ENCODE peak calls at places on chromosomes 4 and X, in seven cellular contexts. G is sigmoid colon, S is upper lobe of left lung, Z is ovary, R is lower leg skin, U is adrenal gland, C is esophagus squamous epithelium. Q is an unnamed sample.

GRCh38 chr4:28228575-28228974 is 1367.9 kb downstream of the STIM2 start:
- DNase-seq in G (no peak), S (no peak), U (no peak), C (no peak), Z (no peak), R (no peak), Q (no peak)

GRCh38 chrX:25013593-25014365 is 2.0 kb downstream of the ARX start:
- DNase-seq in U (no peak), C (no peak), G (no peak), S (no peak), R (no peak), Z (no peak), Q (no peak)

GRCh38 chr4:52248836-52249235 is 197.7 kb downstream of the SPATA18 start:
- DNase-seq in G (no peak), U (no peak), R (no peak), Z (no peak), C (no peak), S (no peak), Q (no peak)

GRCh38 chr4:140090215-140090731 is 63.7 kb downstream of the MAML3 start:
- DNase-seq in G (no peak), C (no peak), S (no peak), R (no peak), Z (no peak), U (no peak), Q (no peak)

GRCh38 chrX:32847921-32848320 is 363.4 kb downstream of the DMD start:
- DNase-seq in G (no peak), R (no peak), Z (no peak), C (no peak), U (no peak), S (no peak), Q (no peak)

GRCh38 chr4:179521937-179522336 is 2079.7 kb upstream of the AGA start:
- DNase-seq in G (no peak), S (no peak), C (no peak), R (no peak), U (no peak), Z (no peak), Q (no peak)

GRCh38 chr4:101366331-101366730 is 19.0 kb upstream of the PPP3CA start:
- DNase-seq in U (no peak), R (no peak), S (no peak), C (no peak), Z (no peak), G (no peak), Q (no peak)

GRCh38 chr4:165784672-165785071 is 88.4 kb upstream of the TLL1 start:
- DNase-seq in U (no peak), R (peak), C (no peak), Z (no peak), S (no peak), G (no peak), Q (no peak)

GRCh38 chrX:20968996-20969395 is 405.2 kb upstream of the CNKSR2 start:
- DNase-seq in S (no peak), C (no peak), G (no peak), Z (no peak), U (no peak), R (no peak), Q (no peak)

GRCh38 chr4:8009710-8010534 is 70.3 kb upstream of the AFAP1 start:
- DNase-seq in R (no peak), U (no peak), S (peak), G (no peak), Z (no peak), C (no peak), Q (no peak)

GRCh38 chr4:125484912-125485311 is 170.2 kb downstream of the FAT4 start:
- DNase-seq in Z (no peak), G (no peak), R (no peak), U (no peak), C (no peak), S (no peak), Q (no peak)

GRCh38 chr4:10715135-10715534 is 30.6 kb upstream of the CLNK start:
- DNase-seq in G (no peak), C (no peak), R (no peak), Z (no peak), U (no peak), S (no peak), Q (no peak)

GRCh38 chrX:103918050-103918449 is 44.4 kb upstream of the TMSB15B start:
- DNase-seq in S (no peak), U (peak), Z (peak), R (peak), C (no peak), G (peak), Q (peak)

GRCh38 chrX:154490021-154490413 is 412 bp downstream of the SLC10A3 start:
- DNase-seq in G (peak), S (no peak), R (no peak), Z (peak), U (no peak), C (no peak), Q (no peak)

GRCh38 chr4:102819588-102820365 is 7.6 kb downstream of the UBE2D3 start:
- DNase-seq in R (no peak), U (no peak), S (no peak), C (no peak), G (no peak), Z (no peak), Q (no peak)

GRCh38 chr4:253936-254756 is 51.1 kb downstream of the ZNF732 start:
- DNase-seq in S (no peak), G (no peak), C (no peak), R (no peak), Z (no peak), U (no peak), Q (no peak)

GRCh38 chr4:100421356-100421978 is 96.4 kb downstream of the EMCN start:
- DNase-seq in G (no peak), U (no peak), S (no peak), R (no peak), C (no peak), Z (no peak), Q (no peak)

DNA sequence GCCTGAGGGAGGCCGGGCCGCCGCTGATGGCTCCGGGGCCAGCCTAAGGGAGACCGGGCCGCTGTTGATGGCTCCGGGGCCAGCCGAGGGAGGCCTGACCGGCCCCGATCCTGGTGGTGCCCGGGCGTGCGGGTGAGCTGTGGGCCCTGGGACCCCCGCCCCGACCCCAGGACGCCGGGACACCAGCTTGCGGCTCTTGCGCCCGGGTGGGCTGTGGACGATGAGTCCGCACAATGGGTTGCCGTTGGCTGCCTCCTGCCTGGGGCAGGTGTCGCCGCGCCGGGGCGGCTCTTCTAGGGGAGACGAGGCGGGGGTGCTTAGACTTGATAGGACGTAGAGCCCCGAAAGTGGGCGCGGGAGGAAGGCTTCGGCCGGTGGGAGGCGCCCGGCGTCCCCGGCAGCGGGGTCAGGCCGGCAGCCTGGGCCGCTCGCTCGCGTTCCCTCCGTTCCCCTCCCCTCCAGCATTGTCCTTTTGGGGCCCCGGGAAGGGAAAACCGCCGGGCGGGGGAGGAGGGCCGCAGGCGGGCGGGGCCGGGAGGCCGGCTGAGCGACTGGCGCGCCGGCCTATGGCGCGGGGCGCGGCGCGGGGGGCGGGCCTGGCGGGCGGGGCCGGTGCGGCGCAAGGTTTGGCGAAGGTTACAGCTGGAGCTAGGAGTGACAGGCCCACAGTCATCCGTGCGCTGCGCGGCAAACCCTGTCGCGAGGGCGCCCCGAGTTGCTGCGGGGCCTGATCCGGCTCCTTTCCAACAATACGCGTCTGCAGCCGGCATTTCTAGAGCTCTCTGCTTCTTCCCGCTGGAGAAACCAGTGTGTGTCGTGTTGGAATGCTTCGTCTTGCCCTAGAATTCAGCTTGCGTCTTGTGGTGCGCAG is 819 bp downstream of the KIAA0232 start:
- DNase-seq in R (peak), G (peak), U (peak), S (peak), Z (peak), C (no peak), Q (peak)
- TF ChIP-seq POLR2A in R (no peak), G (peak), U (peak), S (no peak), Z (peak), C (peak), Q (peak)

GRCh38 chrX:119941336-119941735 is 2.2 kb downstream of the NKAP start:
- DNase-seq in Z (no peak), G (no peak), U (no peak), R (no peak), C (no peak), S (no peak), Q (no peak)

DNA sequence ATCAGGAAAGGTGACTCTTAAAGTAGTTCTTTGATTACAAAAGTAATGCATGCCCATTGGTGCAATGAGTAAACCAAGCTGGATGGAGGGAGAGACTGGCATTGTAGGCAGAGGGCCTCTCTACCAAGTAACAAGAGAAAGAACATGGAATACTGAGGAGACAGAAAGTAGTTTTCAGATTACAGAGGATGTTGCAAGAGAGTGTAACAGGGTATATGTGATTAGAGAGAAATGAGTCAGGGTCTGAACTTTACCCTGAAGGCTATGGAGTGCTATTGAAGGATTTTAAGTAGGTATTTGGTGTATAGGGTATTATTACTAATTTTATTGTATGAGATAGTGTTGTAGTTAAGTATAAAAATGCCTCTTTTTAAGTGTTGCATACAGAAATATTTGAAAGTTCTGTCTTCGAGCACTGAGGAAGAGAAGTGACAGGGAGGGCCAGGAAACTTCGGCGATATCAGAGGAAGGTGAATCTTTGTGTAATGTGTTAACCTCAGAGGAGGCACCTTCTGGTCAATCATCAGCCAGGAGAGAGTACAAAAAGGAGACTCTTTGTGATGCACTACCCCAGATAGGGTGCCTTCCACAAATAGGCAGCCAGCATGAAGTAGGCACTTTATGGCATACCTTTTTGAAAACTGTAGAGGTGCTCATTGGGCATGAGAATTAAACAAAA is 8.2 kb downstream of the NKAP start:
- DNase-seq in S (no peak), U (no peak), R (no peak), Z (no peak), C (no peak), G (no peak), Q (no peak)
- TF ChIP-seq POLR2A in S (no peak), U (no peak), R (no peak), Z (no peak), C (no peak), G (no peak), Q (no peak)

GRCh38 chrX:30887721-30888120 is 1.3 kb downstream of the TAB3 start:
- DNase-seq in C (no peak), R (no peak), G (no peak), U (no peak), S (no peak), Z (no peak), Q (no peak)
- TF ChIP-seq POLR2A in C (no peak), R (no peak), G (no peak), U (no peak), S (no peak), Z (no peak), Q (no peak)

DNA sequence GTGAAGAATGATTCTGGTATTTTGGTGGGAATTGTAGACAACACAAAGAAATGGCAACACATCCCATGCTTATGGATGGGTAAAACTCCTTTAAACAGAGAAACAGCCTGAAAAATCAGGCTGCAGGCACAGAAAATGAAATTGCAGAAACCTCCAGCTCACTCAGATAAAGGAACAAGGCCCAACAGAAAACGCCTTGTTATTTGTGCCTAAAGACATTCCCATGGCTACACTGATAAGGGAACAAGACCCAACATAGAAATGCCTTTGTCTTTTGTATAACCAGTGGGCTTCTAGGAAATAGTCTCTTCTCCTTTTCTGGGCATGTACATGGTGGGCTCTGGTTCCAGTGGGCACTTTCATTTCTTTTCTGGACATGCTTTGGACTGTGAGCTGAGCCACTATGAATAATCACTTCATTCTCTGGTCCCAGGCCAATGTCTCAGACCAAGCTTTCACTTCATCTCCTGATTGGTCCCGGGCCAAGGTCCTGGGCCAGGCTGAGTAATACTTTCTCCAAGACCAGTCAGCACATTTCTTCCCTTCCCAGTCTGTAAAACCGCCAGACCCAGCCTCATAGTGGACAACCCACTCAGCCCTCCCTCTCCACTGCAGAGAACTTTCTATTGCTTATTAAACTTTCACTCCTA is 160.5 kb downstream of the TBX22 start:
- DNase-seq in S (no peak), Z (no peak), C (no peak), U (peak), R (peak), G (peak), Q (no peak)
- TF ChIP-seq POLR2A in S (no peak), Z (no peak), C (no peak), U (no peak), R (no peak), G (no peak), Q (no peak)

GRCh38 chrX:94051926-94052325 is 377.9 kb downstream of the FAM133A start:
- DNase-seq in C (no peak), U (no peak), S (no peak), R (no peak), G (no peak), Z (no peak), Q (no peak)

GRCh38 chrX:94058728-94059382 is 384.8 kb downstream of the FAM133A start:
- DNase-seq in R (no peak), C (no peak), U (peak), G (no peak), S (no peak), Z (no peak), Q (peak)

GRCh38 chrX:94053575-94053974 is 379.6 kb downstream of the FAM133A start:
- DNase-seq in G (no peak), C (no peak), U (no peak), Z (no peak), S (no peak), R (no peak), Q (no peak)

DNA sequence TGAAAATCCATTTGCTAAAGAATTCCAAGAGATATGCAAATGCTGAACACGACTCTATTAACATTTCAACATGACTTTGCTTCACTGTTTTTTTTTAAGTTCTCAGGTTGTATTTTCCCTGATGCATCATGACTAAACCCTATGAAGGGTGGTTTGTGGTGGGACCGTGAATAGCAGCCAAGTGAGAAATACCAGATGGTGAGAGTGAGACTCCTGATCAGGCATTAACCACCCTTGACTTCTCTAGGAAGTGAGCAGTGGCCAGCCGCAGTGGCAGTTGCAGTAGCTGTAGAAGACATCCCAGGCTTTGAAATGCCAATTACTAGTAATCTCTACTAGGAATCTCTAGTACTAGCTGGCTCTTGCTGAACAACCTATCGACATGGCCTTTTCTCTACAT is 383.4 kb downstream of the FAM133A start:
- DNase-seq in R (no peak), U (no peak), C (no peak), G (no peak), S (no peak), Z (no peak), Q (no peak)
- TF ChIP-seq POLR2A in R (no peak), U (no peak), C (no peak), G (no peak), S (no peak), Z (no peak), Q (no peak)

GRCh38 chr4:90733211-90733610 is 606.0 kb downstream of the CCSER1 start:
- DNase-seq in S (no peak), G (no peak), C (no peak), R (no peak), Z (no peak), U (no peak), Q (no peak)

GRCh38 chr4:90727938-90728337 is 600.7 kb downstream of the CCSER1 start:
- DNase-seq in C (no peak), R (no peak), G (no peak), S (no peak), U (no peak), Z (no peak), Q (peak)

DNA sequence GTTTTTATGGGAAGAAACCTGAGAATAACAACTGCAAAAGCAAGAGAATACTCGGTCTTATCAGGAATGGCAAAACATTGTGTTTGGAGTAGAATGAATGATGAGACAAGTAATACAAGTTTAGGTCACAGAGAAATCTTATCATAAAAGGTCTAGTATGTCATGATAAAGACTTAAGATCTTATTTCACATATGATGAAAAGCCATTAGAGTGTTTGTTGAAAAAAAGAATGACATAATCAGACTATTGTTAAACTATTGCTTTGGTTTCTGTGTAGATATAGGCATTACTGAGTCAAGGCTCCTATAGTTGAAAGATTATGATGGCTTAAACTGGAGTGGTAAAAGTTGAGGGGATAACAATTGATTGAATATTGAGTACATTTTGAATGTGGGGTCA is 603.6 kb downstream of the CCSER1 start:
- DNase-seq in S (no peak), C (no peak), Z (no peak), U (no peak), R (no peak), G (no peak), Q (no peak)
- TF ChIP-seq POLR2A in S (no peak), C (no peak), Z (no peak), U (no peak), R (no peak), G (no peak), Q (no peak)

GRCh38 chr4:2510351-2511259 is 25.8 kb upstream of the FAM193A start:
- DNase-seq in Z (no peak), U (no peak), G (no peak), R (no peak), S (no peak), C (no peak), Q (no peak)

GRCh38 chr4:2511645-2512131 is 24.8 kb upstream of the FAM193A start:
- DNase-seq in R (no peak), C (no peak), Z (no peak), S (no peak), U (no peak), G (no peak), Q (no peak)

GRCh38 chr4:2516635-2517034 is 19.8 kb upstream of the FAM193A start:
- DNase-seq in C (no peak), S (no peak), G (no peak), Z (no peak), U (no peak), R (no peak), Q (no peak)

GRCh38 chr4:2515835-2516550 is 20.5 kb upstream of the FAM193A start:
- DNase-seq in S (no peak), U (no peak), G (peak), Z (peak), C (no peak), R (no peak), Q (no peak)

DNA sequence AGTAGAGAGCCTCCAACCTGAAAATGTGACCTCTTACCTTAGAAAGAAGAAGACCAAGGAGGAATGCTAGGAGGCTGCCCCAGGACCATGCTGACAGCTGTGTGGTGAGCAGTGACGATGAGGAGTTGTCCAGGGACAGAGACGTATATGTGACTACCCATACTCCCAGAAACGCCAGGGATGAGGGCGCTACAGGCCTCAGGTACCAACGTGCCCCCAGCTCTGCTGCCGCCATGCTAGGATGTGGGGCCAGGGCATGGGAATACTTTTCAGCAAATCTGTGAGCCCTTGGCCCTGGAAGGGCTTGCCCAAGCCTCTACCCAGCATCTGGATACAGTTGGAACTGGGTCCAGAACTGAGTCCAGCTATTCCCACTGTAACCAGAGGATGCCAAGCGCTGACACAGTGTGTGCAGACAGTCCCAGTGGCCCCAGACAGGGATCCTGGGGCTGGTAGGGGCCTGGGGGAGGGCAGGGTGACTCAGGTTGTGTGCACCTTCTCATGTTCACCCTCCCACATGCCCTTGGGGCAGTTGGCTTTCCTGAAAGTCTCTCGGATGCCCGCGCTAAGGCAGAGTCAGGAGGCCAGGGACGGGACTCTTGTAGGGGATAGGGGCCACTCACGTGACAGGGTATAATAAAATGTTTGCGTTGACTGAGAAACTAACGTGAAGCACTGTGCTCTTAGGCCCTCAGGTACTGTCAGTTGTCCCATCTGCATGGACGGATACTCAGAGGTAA is 23.9 kb upstream of the FAM193A start:
- DNase-seq in Z (no peak), G (no peak), C (no peak), S (no peak), R (no peak), U (no peak), Q (no peak)
- TF ChIP-seq POLR2A in Z (no peak), G (no peak), C (no peak), S (no peak), R (no peak), U (no peak), Q (no peak)